ENCODE peak calls at places on chromosomes 1 and 21, in five cellular contexts. G is neural progenitor cell, X is tibial nerve, W is HFF-Myc, T is psoas muscle. F is an unnamed sample.

GRCh38 chr1:181135815-181136737 is 47.6 kb downstream of the IER5 start:
- DNase-seq in X (no peak), G (no peak), T (no peak), W (peak), F (no peak)

GRCh38 chr1:179105393-179105792 is 23.5 kb downstream of the TOR3A start:
- DNase-seq in W (no peak), X (no peak), G (peak), T (no peak), F (no peak)

GRCh38 chr1:86382878-86383277 is 13.2 kb downstream of the ODF2L start:
- DNase-seq in W (no peak), T (no peak), X (no peak), G (no peak), F (no peak)

GRCh38 chr1:188665477-188665876 is 1812.2 kb downstream of the BRINP3 start:
- DNase-seq in T (no peak), W (no peak), G (no peak), X (no peak), F (no peak)

GRCh38 chr1:109213824-109214693 is at the start of gene SARS1:
- DNase-seq in X (peak), T (peak), W (no peak), G (peak), F (peak)

GRCh38 chr1:72918939-72919338 is 636.6 kb upstream of the NEGR1 start:
- DNase-seq in X (no peak), T (no peak), W (no peak), G (no peak), F (no peak)

GRCh38 chr21:46122758-46123683 is 25.1 kb downstream of the COL6A2 start:
- DNase-seq in W (no peak), G (no peak), T (no peak), X (no peak), F (no peak)

GRCh38 chr1:92478393-92478792 is 8.3 kb downstream of the GFI1 start:
- DNase-seq in G (no peak), T (no peak), W (no peak), X (no peak), F (no peak)

GRCh38 chr1:53949023-53949611 is 3.0 kb downstream of the LRRC42 start:
- DNase-seq in X (no peak), G (peak), W (no peak), T (no peak), F (no peak)

GRCh38 chr1:5424802-5425201 is 567.4 kb downstream of the NPHP4 start:
- DNase-seq in W (no peak), G (peak), X (no peak), T (no peak), F (no peak)

GRCh38 chr21:35932232-35932911 is 128.0 kb downstream of the SETD4 start:
- DNase-seq in W (peak), T (peak), G (no peak), X (peak), F (peak)

GRCh38 chr1:2231667-2232254 is 3.6 kb downstream of the SKI start:
- DNase-seq in G (peak), T (peak), X (peak), W (no peak), F (peak)

GRCh38 chr21:15003463-15004135 is 61.2 kb downstream of the NRIP1 start:
- DNase-seq in W (no peak), X (no peak), G (peak), T (no peak), F (no peak)

GRCh38 chr1:44436401-44437394 is 31.6 kb downstream of the RNF220 start:
- DNase-seq in X (no peak), W (no peak), G (no peak), T (no peak), F (no peak)

GRCh38 chr1:109187127-109187526 is 26.6 kb upstream of the SARS1 start:
- DNase-seq in W (no peak), G (no peak), X (no peak), T (no peak), F (no peak)

GRCh38 chr1:83503153-83503552 is 495.8 kb downstream of the TTLL7 start:
- DNase-seq in G (no peak), X (no peak), T (no peak), W (no peak), F (no peak)

GRCh38 chr1:19804786-19805390 is 5.2 kb upstream of the TMCO4 start:
- DNase-seq in X (no peak), G (no peak), T (no peak), W (no peak), F (no peak)

GRCh38 chr1:17207046-17207445 is 2.1 kb downstream of the PADI1 start:
- DNase-seq in X (peak), G (no peak), T (no peak), W (no peak), F (no peak)

GRCh38 chr1:68291763-68292384 is 59.6 kb upstream of the WLS start:
- DNase-seq in T (no peak), X (no peak), G (no peak), W (no peak), F (no peak)

DNA sequence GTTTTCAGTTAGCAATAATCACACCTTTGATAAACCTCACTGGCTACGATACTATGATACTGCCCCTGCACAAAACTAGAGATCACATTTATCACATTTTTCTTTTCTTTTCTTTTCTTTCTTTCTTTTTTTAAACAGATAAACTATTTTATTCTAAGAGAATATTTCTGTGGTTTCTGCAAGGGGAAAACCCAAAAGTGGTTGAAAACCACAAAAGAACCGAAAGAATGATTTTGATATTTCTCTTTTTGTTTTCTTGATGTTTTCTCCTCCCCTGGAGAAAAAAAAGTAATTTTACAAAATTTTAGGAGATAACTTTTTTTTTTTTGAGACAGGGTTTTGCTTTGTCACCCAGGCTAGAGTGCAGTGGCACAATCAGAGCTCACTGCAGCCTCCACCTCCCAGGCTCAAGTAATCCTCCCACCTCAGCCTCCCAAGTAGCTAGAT is 18.4 kb upstream of the FRRS1 start:
- DNase-seq in G (no peak), T (no peak), X (no peak), W (no peak), F (no peak)
- H3K4me3 ChIP-seq in G (no peak), T (no peak), X (no peak), W (no peak), F (no peak)

GRCh38 chr1:235330918-235331285 is 2.5 kb downstream of the GGPS1 start:
- DNase-seq in G (no peak), W (no peak), X (no peak), T (no peak), F (no peak)

GRCh38 chr1:235327559-235328270 is at the start of gene ARID4B:
- DNase-seq in G (peak), X (no peak), W (no peak), T (peak), F (peak)

GRCh38 chr1:235329139-235329808 is 904 bp downstream of the GGPS1 start:
- DNase-seq in G (peak), T (no peak), W (no peak), X (peak), F (no peak)

GRCh38 chr1:235326719-235327558 is 1.0 kb downstream of the ARID4B start:
- DNase-seq in W (no peak), G (peak), X (peak), T (peak), F (peak)

GRCh38 chr1:235328271-235329138 is at the start of gene GGPS1:
- DNase-seq in G (peak), T (peak), X (peak), W (peak), F (peak)
- TF ChIP-seq CTCF in G (peak), T (no peak), X (no peak), W (no peak), F (peak)

GRCh38 chr1:31797216-31797615 is 18.6 kb downstream of the SPOCD1 start:
- DNase-seq in T (no peak), W (no peak), X (no peak), G (no peak), F (no peak)

GRCh38 chr1:31796707-31797106 is 19.1 kb downstream of the SPOCD1 start:
- DNase-seq in X (no peak), T (no peak), W (no peak), G (no peak), F (no peak)

GRCh38 chr1:31798433-31799195 is 17.2 kb downstream of the SPOCD1 start:
- DNase-seq in W (peak), T (no peak), X (no peak), G (no peak), F (peak)

GRCh38 chr1:31799196-31799894 is 16.5 kb downstream of the SPOCD1 start:
- DNase-seq in T (no peak), W (no peak), X (no peak), G (no peak), F (peak)

GRCh38 chr1:31798086-31798432 is 17.8 kb downstream of the SPOCD1 start:
- DNase-seq in T (no peak), G (no peak), W (no peak), X (no peak), F (no peak)
- H3K4me3 ChIP-seq in T (no peak), G (no peak), W (peak), X (no peak), F (no peak)

DNA sequence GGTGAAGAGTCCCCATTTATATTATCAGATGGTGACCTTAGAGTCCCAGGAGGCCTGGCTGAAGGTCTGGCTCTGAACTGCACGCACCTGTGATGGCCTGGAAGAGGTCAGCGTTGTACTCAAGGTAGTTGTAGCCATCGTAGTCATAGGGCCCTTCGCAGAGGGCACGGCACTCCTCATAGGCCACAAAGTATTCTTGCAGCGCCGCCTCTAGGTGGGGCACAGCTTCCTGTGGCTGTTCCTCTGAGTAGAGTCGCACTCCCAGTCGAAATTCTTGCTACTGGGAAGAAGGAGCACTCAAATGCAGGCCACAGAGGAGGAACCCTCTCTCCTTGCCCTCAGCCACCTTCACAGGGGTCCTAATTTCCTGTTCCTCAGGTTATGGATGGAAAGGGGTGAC is 7.7 kb downstream of the P3H1 start:
- DNase-seq in T (no peak), G (peak), X (no peak), W (no peak), F (no peak)
- TF ChIP-seq CTCF in T (no peak), G (no peak), X (no peak), W (no peak), F (no peak)

GRCh38 chr21:34223376-34223775 is 140.4 kb upstream of the KCNE2 start:
- DNase-seq in W (no peak), G (no peak), X (no peak), T (no peak), F (no peak)

GRCh38 chr21:34219334-34220020 is 144.3 kb upstream of the KCNE2 start:
- DNase-seq in G (no peak), T (no peak), X (no peak), W (no peak), F (no peak)

GRCh38 chr21:34221331-34222030 is 142.3 kb upstream of the KCNE2 start:
- DNase-seq in T (no peak), X (no peak), W (no peak), G (no peak), F (no peak)

GRCh38 chr21:34222031-34222335 is 141.8 kb upstream of the KCNE2 start:
- DNase-seq in W (no peak), X (no peak), T (no peak), G (no peak), F (no peak)

DNA sequence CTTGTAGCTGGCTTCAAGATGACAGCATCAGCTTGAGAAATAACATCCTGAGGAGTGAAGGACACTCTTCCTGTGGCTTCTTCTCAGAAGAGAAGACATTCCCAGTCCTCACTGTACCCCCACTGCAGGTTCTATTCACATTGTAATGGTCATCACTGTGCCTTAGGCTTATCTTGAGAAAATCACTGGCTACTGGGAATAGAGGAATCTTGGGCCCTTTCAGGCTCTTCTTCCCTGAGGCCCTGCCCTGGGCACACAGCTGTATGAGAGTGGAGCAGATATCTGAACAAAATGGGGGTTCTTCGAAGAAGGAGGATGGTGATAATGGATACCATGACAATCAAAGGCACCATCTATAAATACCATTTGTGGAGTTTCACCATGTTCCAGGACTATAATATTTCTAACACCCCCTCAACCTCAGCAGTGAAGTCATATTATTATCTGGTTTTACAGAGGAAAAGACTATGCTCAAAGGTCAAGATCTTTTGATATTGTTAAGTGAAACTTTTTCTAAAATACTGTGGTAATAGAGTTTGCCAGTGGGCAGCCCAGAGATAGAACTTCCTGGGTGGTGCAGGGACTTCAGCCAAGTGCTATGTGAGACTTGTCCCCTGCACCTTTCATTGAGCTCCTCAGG is 143.1 kb upstream of the KCNE2 start:
- DNase-seq in G (no peak), W (no peak), T (no peak), X (no peak), F (no peak)
- H3K4me3 ChIP-seq in G (no peak), W (no peak), T (no peak), X (no peak), F (no peak)

DNA sequence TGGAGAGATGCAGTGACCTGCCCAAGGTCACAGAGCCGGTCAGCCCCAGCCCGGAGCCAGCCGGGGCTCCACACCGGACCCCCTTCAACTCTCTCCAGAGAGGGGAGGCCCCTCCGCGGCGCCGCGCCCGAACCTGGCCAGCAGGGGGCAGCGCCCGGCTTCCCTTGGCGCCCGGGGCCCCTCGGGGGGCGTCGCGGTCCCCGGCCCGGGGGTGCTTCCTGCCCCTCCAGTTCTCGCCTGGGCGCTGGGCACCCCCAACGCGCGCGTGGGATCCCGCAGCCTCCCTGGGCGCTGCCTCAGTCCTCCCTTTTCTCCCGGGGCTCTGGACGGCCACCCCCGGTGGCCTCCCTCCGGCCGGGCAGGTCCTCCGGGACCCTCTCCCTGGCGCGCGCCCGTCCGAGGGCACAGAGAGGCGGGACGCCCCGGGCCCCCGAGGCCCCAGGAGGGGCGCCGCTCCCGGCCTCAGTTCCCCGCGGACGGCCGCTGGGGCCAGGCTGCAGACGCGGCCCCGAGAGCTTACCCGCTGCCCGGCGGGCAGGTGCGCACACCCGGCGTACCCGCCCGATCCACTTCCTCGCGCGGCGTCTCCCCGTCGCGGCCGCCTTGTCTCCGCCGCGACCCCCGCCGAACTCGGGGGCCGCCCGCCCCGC is 406 bp downstream of the HTR1D start:
- DNase-seq in T (peak), W (no peak), X (no peak), G (peak), F (no peak)
- TF ChIP-seq CTCF in T (peak), W (peak), X (peak), G (peak), F (peak)

GRCh38 chr1:230631477-230631876 is 10.8 kb upstream of the COG2 start:
- DNase-seq in W (no peak), G (no peak), X (no peak), T (no peak), F (no peak)
- H3K4me3 ChIP-seq in W (no peak), G (no peak), X (no peak), T (no peak), F (no peak)

DNA sequence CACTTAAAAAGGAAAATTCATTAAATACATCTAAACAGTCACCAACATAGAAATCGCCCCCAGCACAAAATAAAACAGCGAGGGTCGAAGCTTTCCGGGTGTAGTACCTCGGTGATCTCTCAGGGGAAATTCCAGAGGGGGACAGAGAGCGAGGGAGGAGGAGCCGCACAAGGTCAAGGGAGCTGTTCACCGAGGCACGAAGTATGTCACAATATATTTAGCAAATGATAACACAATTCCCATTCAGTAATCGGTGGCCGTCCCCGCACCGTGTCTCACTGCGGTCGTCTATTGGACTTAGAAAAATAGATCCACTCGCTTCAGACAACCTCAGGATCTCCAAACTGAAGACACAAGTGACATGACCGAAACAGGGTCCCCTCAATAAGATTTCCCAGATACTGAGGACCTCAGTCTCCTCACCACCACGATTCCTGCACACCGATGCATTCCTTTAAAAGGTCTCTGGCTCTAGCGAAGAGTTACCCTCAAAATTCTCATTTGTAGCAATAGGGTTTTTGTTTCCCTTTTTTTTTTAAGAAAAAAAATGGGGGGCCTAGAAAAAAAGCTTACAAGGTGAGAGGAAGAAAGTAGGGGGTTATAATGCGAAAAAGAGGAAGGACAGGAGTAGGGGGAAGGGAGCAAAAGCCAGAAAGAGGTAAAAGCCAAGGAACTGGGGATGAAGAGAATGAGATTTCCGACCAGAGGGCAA is 1.1 kb downstream of the LPGAT1 start:
- DNase-seq in G (peak), W (no peak), X (no peak), T (peak), F (peak)
- TF ChIP-seq CTCF in G (peak), W (peak), X (no peak), T (no peak), F (no peak)

GRCh38 chr1:47983677-47984076 is 13.5 kb downstream of the TRABD2B start:
- DNase-seq in G (no peak), W (no peak), T (no peak), X (no peak), F (no peak)
- H3K4me3 ChIP-seq in G (peak), W (no peak), T (peak), X (no peak), F (peak)

F was measured in dorsolateral prefrontal cortex.